ENCODE peak calls at places on chromosomes 6 and 20, in four cellular contexts. D, V, X and O are unnamed samples. For H3K4me1, the result is how much of the 10 kb centered on the place peaks cover.

GRCh38 chr6:118709859-118710350 is 58.5 kb upstream of the CEP85L start:
- DNase-seq in D (peak), V (no peak), X (peak), O (no peak)

GRCh38 chr6:96659084-96659845 is 96.3 kb downstream of the FHL5 start:
- DNase-seq in D (no peak), V (no peak), X (no peak), O (no peak)

GRCh38 chr6:105713474-105714118 is 310.7 kb upstream of the PREP start:
- DNase-seq in D (no peak), V (no peak), X (no peak), O (no peak)

GRCh38 chr6:47323887-47324286 is 14.2 kb upstream of the TNFRSF21 start:
- DNase-seq in D (no peak), V (no peak), X (no peak), O (no peak)

GRCh38 chr20:36461600-36462439 is 79.5 kb upstream of the MYL9 start:
- DNase-seq in D (peak), V (peak), X (peak), O (peak)

GRCh38 chr6:44665683-44666082 is 278.2 kb downstream of the CDC5L start:
- DNase-seq in D (no peak), V (no peak), X (no peak), O (no peak)

GRCh38 chr6:133268621-133269020 is 27.5 kb downstream of the EYA4 start:
- DNase-seq in D (no peak), V (no peak), X (no peak), O (no peak)

GRCh38 chr6:68313911-68314310 is 321.2 kb upstream of the ADGRB3 start:
- DNase-seq in D (no peak), V (no peak), X (no peak), O (no peak)

GRCh38 chr6:84776392-84776791 is 12.0 kb upstream of the TBX18 start:
- DNase-seq in D (no peak), V (no peak), X (no peak), O (no peak)

GRCh38 chr6:159108438-159108985 is 60.7 kb upstream of the FNDC1 start:
- DNase-seq in D (no peak), V (no peak), X (no peak), O (no peak)

GRCh38 chr6:21325201-21325856 is 268.2 kb upstream of the SOX4 start:
- DNase-seq in D (no peak), V (no peak), X (no peak), O (no peak)

GRCh38 chr6:42758756-42759430 is 13.0 kb upstream of the TBCC start:
- DNase-seq in D (no peak), V (no peak), X (no peak), O (peak)
- TF ChIP-seq POLR2A in D (no peak), V (no peak), X (no peak), O (no peak)

GRCh38 chr20:12715371-12715770 is 293.4 kb upstream of the SPTLC3 start:
- DNase-seq in D (no peak), V (no peak), X (no peak), O (no peak)
- H3K4me1 ChIP-seq in D (under half), V (under half), X (under half), O (under half)

GRCh38 chr6:3750324-3751018 is 1.0 kb downstream of the PXDC1 start:
- DNase-seq in D (peak), V (peak), X (peak), O (peak)
- TF ChIP-seq POLR2A in D (peak), V (peak), X (peak), O (peak)

GRCh38 chr6:81806793-81807565 is 54.5 kb upstream of the TENT5A start:
- DNase-seq in D (no peak), V (no peak), X (no peak), O (no peak)

GRCh38 chr6:81814365-81815109 is 62.1 kb upstream of the TENT5A start:
- DNase-seq in D (no peak), V (no peak), X (no peak), O (no peak)

GRCh38 chr6:81808834-81809598 is 56.5 kb upstream of the TENT5A start:
- DNase-seq in D (peak), V (peak), X (no peak), O (no peak)

GRCh38 chr6:81816387-81816786 is 63.9 kb upstream of the TENT5A start:
- DNase-seq in D (no peak), V (no peak), X (no peak), O (no peak)

DNA sequence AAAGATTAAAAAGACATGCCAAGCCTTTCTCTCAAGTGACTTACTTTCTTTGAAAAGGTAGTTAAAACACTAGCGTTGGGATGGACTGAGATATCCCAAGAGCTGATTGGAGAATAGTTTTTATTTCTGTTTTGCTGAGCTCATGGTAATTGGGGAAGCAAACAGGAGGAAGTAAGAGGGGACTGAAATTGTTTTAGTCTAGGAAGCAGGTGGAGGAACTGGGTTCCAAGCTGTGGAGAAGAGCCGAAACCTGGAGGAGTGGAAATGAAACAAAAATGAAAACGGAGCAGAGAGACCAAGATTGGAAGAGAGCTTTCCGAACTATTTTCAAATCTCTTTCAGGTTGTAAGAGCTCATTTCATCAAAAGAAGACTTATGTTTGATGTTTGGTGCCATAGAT is 59.9 kb upstream of the TENT5A start:
- DNase-seq in D (no peak), V (no peak), X (no peak), O (no peak)
- H3K4me1 ChIP-seq in D (under half), V (under half), X (under half), O (under half)

DNA sequence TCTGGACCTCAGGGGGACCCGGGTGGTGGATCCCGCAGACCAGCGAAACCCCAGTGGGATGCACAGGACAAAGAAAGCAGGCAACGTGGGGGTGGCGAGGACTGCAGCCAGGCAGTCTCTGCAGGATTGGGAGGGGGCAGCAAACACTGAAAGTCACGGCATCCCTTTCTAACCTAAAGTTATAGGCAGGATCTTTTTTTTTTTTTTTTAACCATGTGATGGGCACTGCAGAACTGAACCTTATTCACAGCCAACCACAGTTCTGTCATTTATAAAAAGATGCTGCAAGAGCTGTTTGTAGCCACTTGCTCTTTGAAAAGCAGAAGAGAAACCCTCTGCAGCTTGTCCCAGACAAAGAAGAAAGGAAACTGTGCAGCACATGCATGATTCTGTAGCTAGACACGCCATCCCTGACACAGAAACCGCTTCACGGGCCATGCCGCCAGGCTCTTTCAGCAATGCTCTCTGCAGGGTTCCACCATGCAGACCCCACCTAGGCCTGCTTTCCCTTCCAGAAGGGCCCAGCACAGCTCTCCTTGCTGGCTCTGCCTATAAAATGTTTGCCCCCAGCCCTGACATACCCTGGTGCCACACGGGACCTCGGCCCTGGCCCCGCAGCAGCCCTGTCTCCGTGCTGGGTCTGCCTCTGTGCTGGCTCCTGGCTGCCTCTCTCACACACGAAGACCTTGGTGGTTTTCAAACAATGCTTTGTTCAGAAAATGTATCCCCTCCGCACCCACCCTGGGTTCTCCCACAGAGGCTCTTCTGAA is 70.8 kb downstream of the PYGB start:
- DNase-seq in D (no peak), V (no peak), X (no peak), O (no peak)
- TF ChIP-seq POLR2A in D (no peak), V (no peak), X (no peak), O (no peak)

DNA sequence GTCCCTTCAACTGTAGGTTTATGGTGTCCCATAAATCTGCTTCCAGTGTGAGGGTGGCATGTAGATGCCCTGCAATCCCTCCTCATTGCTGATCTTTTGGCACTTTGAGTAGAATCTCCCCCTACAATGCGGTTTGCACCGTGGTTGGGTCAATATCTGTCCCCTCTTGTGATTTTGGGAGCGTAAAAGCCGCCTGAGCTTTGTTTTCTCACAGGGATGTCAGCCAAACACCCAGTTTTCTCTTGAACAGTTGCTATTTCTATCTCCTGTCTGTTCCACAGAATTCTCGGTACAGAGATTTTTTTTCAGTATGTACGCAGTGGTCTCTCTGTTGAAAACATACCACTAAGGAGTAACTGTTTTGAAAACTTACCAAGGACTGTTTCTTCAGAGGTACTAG is 21.8 kb downstream of the CDS2 start:
- DNase-seq in D (no peak), V (no peak), X (no peak), O (no peak)
- H3K4me1 ChIP-seq in D (under half), V (under half), X (half or more), O (half or more)